ENCODE peak calls at places on chromosomes 6 and 20, in four cellular contexts. H is right atrium auricular region, R is AG04450, D is upper lobe of right lung. S is an unnamed sample.

GRCh38 chr6:474454-475185 is 83.1 kb downstream of the IRF4 start:
- DNase-seq in H (no peak), R (no peak), D (no peak), S (peak; percentile 4)

GRCh38 chr6:16126881-16127280 is 2.0 kb upstream of the MYLIP start:
- DNase-seq in D (no peak), H (no peak), R (no peak), S (no peak)

GRCh38 chr6:169158182-169158573 is 95.5 kb downstream of the THBS2 start:
- DNase-seq in R (no peak), D (peak; percentile 67), H (no peak), S (peak; percentile 93)

GRCh38 chr20:16062661-16063591 is 510.3 kb downstream of the KIF16B start:
- DNase-seq in H (no peak), R (peak; percentile 10), D (no peak), S (no peak)

GRCh38 chr20:11260611-11261010 is 586.8 kb upstream of the JAG1 start:
- DNase-seq in D (no peak), H (no peak), R (no peak), S (peak; percentile 54)

GRCh38 chr6:36526066-36526465 is 21.2 kb downstream of the STK38 start:
- DNase-seq in H (no peak), R (no peak), D (no peak), S (no peak)

GRCh38 chr6:16766043-16766521 is 4.8 kb upstream of the ATXN1 start:
- DNase-seq in H (no peak), R (no peak), D (no peak), S (peak; percentile 73)

GRCh38 chr20:50191566-50192363 is 1.1 kb downstream of the CEBPB start:
- DNase-seq in D (peak; percentile 80), H (no peak), R (no peak), S (peak; percentile 53)

GRCh38 chr6:45422541-45423110 is 44.9 kb upstream of the SUPT3H start:
- DNase-seq in D (no peak), H (no peak), R (no peak), S (peak; percentile 70)

GRCh38 chr6:152070556-152070955 is 263.1 kb downstream of the ESR1 start:
- DNase-seq in H (no peak), D (no peak), R (no peak), S (no peak)

GRCh38 chr6:44917430-44917829 is 410.7 kb upstream of the RUNX2 start:
- DNase-seq in R (no peak), H (no peak), D (no peak), S (no peak)

GRCh38 chr6:126718600-126719327 is 378.8 kb downstream of the CENPW start:
- DNase-seq in D (no peak), R (no peak), H (no peak), S (no peak)

GRCh38 chr6:134079406-134079921 is 27.0 kb upstream of the SLC2A12 start:
- DNase-seq in R (no peak), H (no peak), D (no peak), S (no peak)

GRCh38 chr6:17032595-17033591 is 69.0 kb upstream of the STMND1 start:
- DNase-seq in R (peak; percentile 81), D (no peak), H (peak; percentile 86), S (peak; percentile 97)

GRCh38 chr20:37406010-37406998 is 60.4 kb downstream of the SRC start:
- DNase-seq in R (no peak), D (peak; percentile 73), H (no peak), S (no peak)

GRCh38 chr6:11775791-11776409 is 2.7 kb downstream of the ADTRP start:
- DNase-seq in D (no peak), H (no peak), R (no peak), S (no peak)

GRCh38 chr6:16723833-16724232 is 37.4 kb downstream of the ATXN1 start:
- DNase-seq in H (no peak), D (no peak), R (peak; percentile 87), S (peak; percentile 95)

GRCh38 chr6:159461266-159461665 is 231.8 kb downstream of the SOD2 start:
- DNase-seq in H (no peak), R (no peak), D (no peak), S (no peak)

GRCh38 chr6:100342830-100343229 is 121.9 kb downstream of the SIM1 start:
- DNase-seq in H (no peak), D (no peak), R (no peak), S (peak; percentile 67)

GRCh38 chr6:62345446-62345845 is 59.4 kb upstream of the KHDRBS2 start:
- DNase-seq in R (no peak), D (peak; percentile 44), H (no peak), S (no peak)

GRCh38 chr6:44004625-44005506 is 122.4 kb downstream of the MRPL14 start:
- DNase-seq in H (no peak), R (no peak), D (peak; percentile 61), S (no peak)

GRCh38 chr20:52033313-52033712 is 158.3 kb downstream of the ZFP64 start:
- DNase-seq in R (no peak), H (no peak), D (no peak), S (no peak)

GRCh38 chr6:71203211-71203610 is 85.4 kb upstream of the OGFRL1 start:
- DNase-seq in D (no peak), R (no peak), H (no peak), S (no peak)

GRCh38 chr6:129141499-129141898 is 258.6 kb downstream of the LAMA2 start:
- DNase-seq in R (no peak), D (no peak), H (no peak), S (peak; percentile 46)

DNA sequence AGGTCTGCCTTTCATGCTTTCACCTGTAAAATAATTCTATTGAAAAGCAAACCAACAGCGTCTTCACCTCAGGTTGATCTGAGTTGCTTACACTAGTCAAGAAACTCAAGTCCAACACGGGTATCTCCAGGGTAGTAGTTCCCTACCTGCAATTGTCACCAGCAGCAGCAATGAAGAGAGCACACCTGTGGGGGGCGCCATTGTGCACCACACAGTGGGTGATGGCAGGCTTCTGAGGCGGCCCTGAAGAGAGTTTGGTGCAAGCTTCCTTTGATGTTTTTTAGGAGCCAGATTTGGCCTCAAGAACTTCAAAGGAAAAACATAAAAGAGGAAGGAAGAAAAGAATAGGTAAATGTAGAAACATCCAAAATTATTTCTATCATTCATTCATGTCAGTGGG is 45.1 kb downstream of the KIAA0319 start:
- DNase-seq in D (no peak), R (no peak), H (no peak), S (no peak)
- TF ChIP-seq CTCF in D (no peak), R (no peak), H (no peak), S (no peak)

GRCh38 chr6:53101006-53101405 is 35.8 kb downstream of the FBXO9 start:
- DNase-seq in R (no peak), H (no peak), D (no peak), S (no peak)

GRCh38 chr6:53107091-53107490 is 41.5 kb downstream of the GCM1 start:
- DNase-seq in D (no peak), R (no peak), H (no peak), S (peak; percentile 8)

GRCh38 chr6:53104916-53105315 is 39.7 kb downstream of the FBXO9 start:
- DNase-seq in D (no peak), H (no peak), R (no peak), S (no peak)

GRCh38 chr6:53100561-53100960 is 35.4 kb downstream of the FBXO9 start:
- DNase-seq in D (no peak), H (no peak), R (no peak), S (no peak)

DNA sequence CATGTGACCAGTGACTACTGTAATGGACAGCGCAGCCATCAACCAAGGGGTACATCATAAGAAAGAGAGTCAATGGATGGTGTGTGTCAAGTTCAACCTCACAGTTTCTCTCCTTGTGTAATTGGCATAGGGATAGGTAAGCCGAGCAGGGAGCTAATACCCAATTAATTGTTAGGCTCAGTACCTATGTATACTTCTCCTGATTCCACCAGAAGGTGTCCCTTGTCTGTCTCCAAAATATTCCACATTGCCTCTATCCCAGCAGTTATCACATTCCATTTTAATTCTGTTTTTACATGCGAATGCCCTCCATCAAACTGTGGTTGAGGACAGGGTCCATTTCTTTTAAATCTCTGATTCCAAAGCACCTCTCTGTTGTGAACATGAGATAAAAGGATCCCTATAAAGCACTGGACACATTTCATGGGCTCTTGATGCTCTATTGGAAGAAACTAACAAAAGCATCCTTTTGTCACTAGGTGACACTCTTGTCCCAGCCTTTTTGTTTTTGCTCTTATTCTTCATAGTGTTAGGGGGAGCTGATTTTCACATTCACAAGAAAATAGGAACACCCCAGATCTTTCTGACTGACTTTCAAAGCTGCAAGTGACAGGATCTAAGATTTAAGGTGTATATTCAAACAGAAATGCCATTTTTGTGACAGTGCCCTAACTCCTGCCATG is 38.9 kb downstream of the FBXO9 start:
- DNase-seq in D (no peak), R (no peak), H (no peak), S (peak; percentile 6)
- TF ChIP-seq CTCF in D (no peak), R (no peak), H (peak; percentile 22), S (no peak)

GRCh38 chr6:52544325-52545022 is 32.4 kb downstream of the TRAM2 start:
- DNase-seq in H (no peak), D (no peak), R (no peak), S (no peak)
- TF ChIP-seq CTCF in H (no peak), D (no peak), R (no peak), S (no peak)

GRCh38 chr20:8078528-8078914 is 53.5 kb upstream of the PLCB1 start:
- DNase-seq in D (no peak), R (no peak), H (no peak), S (peak; percentile 65)

GRCh38 chr20:8076505-8077498 is 55.3 kb upstream of the PLCB1 start:
- DNase-seq in D (no peak), H (no peak), R (no peak), S (peak; percentile 66)

GRCh38 chr20:8079976-8080375 is 52.1 kb upstream of the PLCB1 start:
- DNase-seq in H (no peak), R (no peak), D (no peak), S (no peak)

GRCh38 chr20:8082999-8083398 is 49.1 kb upstream of the PLCB1 start:
- DNase-seq in H (no peak), R (no peak), D (no peak), S (peak; percentile 95)

DNA sequence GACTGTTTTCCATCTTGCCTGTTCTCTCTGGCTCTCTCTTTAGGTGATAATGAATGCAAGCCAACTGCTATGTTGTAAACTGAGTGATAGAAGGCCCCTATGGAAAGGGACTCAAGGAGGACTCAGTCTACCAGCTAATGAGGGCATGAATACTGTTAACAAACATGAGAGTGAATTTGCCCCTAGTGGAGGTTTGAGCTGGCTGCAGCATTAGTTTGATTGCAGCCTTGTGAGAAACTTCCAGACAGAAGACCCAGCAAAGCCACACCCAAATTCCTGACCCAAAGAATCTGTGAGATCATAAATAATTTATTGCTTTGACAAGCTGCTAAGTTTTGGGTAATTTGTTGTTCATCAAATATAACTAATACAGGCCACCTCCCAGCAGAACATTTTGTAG is 50.0 kb upstream of the PLCB1 start:
- DNase-seq in D (no peak), H (no peak), R (no peak), S (peak; percentile 48)
- TF ChIP-seq CTCF in D (peak; percentile 22), H (peak; percentile 50), R (peak; percentile 45), S (peak; percentile 52)

GRCh38 chr20:24452498-24453133 is 16.8 kb upstream of the SYNDIG1 start:
- DNase-seq in H (no peak), R (no peak), D (no peak), S (no peak)
- TF ChIP-seq CTCF in H (no peak), R (no peak), D (no peak), S (no peak)

S was measured in fibroblast of pulmonary artery.